ENCODE peak calls at places on chromosomes 1 and 21, in four cellular contexts. K is K562, D is IMR-90, T is GM12878. J is an unnamed sample. For H3K4me1, the result is how much of the 10 kb centered on the place peaks cover.

GRCh38 chr21:33135925-33136324 is 66.0 kb downstream of the OLIG1 start:
- DNase-seq in D (no peak), K (no peak), T (no peak), J (no peak)

GRCh38 chr1:165853528-165854075 is 26.2 kb downstream of the UCK2 start:
- DNase-seq in T (no peak), D (peak), K (no peak), J (no peak)

GRCh38 chr1:48552420-48552819 is 80.4 kb upstream of the SPATA6 start:
- DNase-seq in T (no peak), D (no peak), K (peak), J (no peak)

GRCh38 chr1:6512245-6512907 is 20.9 kb upstream of the PLEKHG5 start:
- DNase-seq in T (no peak), D (no peak), K (no peak), J (no peak)

GRCh38 chr1:33036051-33036525 is 595 bp downstream of the AK2 start:
- DNase-seq in K (peak), T (no peak), D (peak), J (peak)

GRCh38 chr1:200139661-200140250 is 112.2 kb downstream of the NR5A2 start:
- DNase-seq in T (no peak), K (peak), D (peak), J (peak)

GRCh38 chr1:37255111-37255795 is 219.1 kb upstream of the ZC3H12A start:
- DNase-seq in D (no peak), T (no peak), K (peak), J (peak)

GRCh38 chr1:98702976-98703375 is 41.5 kb downstream of the SNX7 start:
- DNase-seq in T (no peak), D (peak), K (no peak), J (no peak)

GRCh38 chr1:178151831-178152230 is 57.9 kb downstream of the RASAL2 start:
- DNase-seq in D (no peak), T (no peak), K (no peak), J (peak)

GRCh38 chr1:235417101-235417697 is 50.0 kb downstream of the TBCE start:
- DNase-seq in D (peak), T (peak), K (peak), J (peak)

GRCh38 chr1:226027861-226028260 is 28.7 kb upstream of the SDE2 start:
- DNase-seq in T (no peak), D (no peak), K (no peak), J (no peak)

GRCh38 chr1:31723828-31724359 is 20.1 kb upstream of the COL16A1 start:
- DNase-seq in D (peak), T (no peak), K (peak), J (peak)

GRCh38 chr1:151130837-151131586 is 15.4 kb downstream of the SEMA6C start:
- DNase-seq in T (peak), D (peak), K (no peak), J (peak)

GRCh38 chr1:163796394-163796821 is 474.7 kb downstream of the NUF2 start:
- DNase-seq in K (no peak), D (peak), T (no peak), J (peak)

GRCh38 chr1:235902638-235903542 is 36.2 kb upstream of the LYST start:
- DNase-seq in T (no peak), K (no peak), D (peak), J (no peak)

GRCh38 chr1:158045639-158046038 is 52.2 kb downstream of the KIRREL1 start:
- DNase-seq in T (no peak), D (peak), K (no peak), J (peak)

GRCh38 chr1:66271216-66271903 is 262.6 kb upstream of the SGIP1 start:
- DNase-seq in K (peak), T (no peak), D (peak), J (peak)

GRCh38 chr1:93588206-93588605 is 93.4 kb downstream of the BCAR3 start:
- DNase-seq in T (no peak), D (peak), K (no peak), J (peak)
- H3K27ac ChIP-seq in T (no peak), D (no peak), K (no peak), J (peak)

GRCh38 chr1:193367863-193368262 is 181.4 kb upstream of the B3GALT2 start:
- DNase-seq in D (no peak), T (no peak), K (no peak), J (no peak)
- H3K4me1 ChIP-seq in D (under half), T (under half), K (under half), J (under half)

DNA sequence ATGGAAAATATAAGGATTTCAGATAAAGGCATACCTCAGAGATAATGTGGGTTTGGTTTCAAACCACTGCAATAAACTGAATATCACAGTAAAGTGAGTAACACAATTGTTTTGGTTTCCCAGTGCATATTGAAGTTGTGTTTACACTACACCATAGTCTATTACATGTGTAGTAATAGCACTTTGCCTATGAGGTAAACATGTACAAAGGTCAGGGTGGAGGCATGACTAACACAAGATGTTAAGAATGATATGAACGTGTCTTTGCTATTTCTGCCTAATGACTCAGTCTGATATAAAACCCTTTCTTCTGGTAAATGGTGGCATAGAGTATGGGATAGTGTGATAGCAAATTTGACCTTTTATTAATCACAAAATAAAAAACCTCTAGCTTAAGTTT is 621.5 kb upstream of the ADGRL2 start:
- DNase-seq in T (no peak), K (no peak), D (peak), J (peak)
- TF ChIP-seq FOS in T (no peak), K (no peak), D (peak), J (peak)

GRCh38 chr21:46544824-46545223 is 60.1 kb downstream of the S100B start:
- DNase-seq in K (no peak), T (no peak), D (no peak), J (no peak)
- H3K27ac ChIP-seq in K (no peak), T (no peak), D (no peak), J (no peak)

GRCh38 chr1:209850342-209850979 is 22.7 kb downstream of the UTP25 start:
- DNase-seq in K (peak), D (peak), T (no peak), J (peak)
- H3K4me1 ChIP-seq in K (under half), D (under half), T (under half), J (under half)

DNA sequence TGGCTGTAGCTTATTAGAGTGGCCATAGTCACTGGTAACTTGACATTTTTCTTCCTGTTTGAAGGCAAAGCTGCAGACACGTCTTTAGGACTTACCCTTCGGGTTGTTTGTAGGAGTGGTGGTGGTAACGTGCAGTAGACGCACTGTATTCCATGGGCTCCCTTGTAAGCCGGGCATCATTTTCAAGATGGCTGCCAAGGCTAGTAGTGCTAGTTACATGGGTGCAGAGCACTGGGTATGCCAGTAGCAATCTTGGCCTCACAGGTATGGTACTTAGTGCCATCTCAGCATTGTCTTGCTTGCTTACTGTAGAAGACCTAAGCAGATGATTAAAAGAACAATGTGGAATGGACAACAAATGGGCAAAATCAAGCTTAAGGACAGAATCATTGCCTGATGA is 1.9 kb downstream of the YBX1 start:
- DNase-seq in D (peak), K (peak), T (no peak), J (no peak)
- TF ChIP-seq FOS in D (no peak), K (no peak), T (no peak), J (no peak)